ENCODE peak calls at places on chromosomes 5 and 9, in eight cellular contexts. F, B, M, R, C, Q, N and W are unnamed samples.

GRCh38 chr9:134892820-134893420 is 12.3 kb downstream of the FCN2 start:
- DNase-seq in C (no peak), Q (no peak), N (no peak), B (no peak), R (no peak), F (no peak), M (no peak), W (no peak)

GRCh38 chr9:92726971-92727715 is 37.5 kb downstream of the BICD2 start:
- DNase-seq in F (no peak), Q (peak; percentile 55), N (no peak), B (no peak), R (peak; percentile 92), C (peak; percentile 56), M (no peak), W (no peak)

GRCh38 chr9:16320338-16320902 is 550.0 kb downstream of the BNC2 start:
- DNase-seq in C (no peak), F (no peak), M (no peak), N (no peak), B (no peak), R (no peak), Q (no peak), W (no peak)

GRCh38 chr9:136661641-136662325 is 933 bp upstream of the EGFL7 start:
- DNase-seq in R (no peak), N (no peak), C (peak; percentile 57), F (no peak), Q (no peak), B (no peak), M (no peak), W (no peak)

GRCh38 chr5:44388504-44389409 is 463 bp downstream of the FGF10 start:
- DNase-seq in N (no peak), Q (no peak), B (no peak), F (no peak), M (no peak), C (peak; percentile 23), R (no peak), W (no peak)

GRCh38 chr5:177504086-177505056 is 5.3 kb downstream of the DOK3 start:
- DNase-seq in R (no peak), Q (no peak), N (no peak), M (no peak), C (no peak), F (no peak), B (no peak), W (no peak)

GRCh38 chr9:27276182-27277030 is 20.5 kb downstream of the EQTN start:
- DNase-seq in C (no peak), Q (peak; percentile 54), F (no peak), M (peak; percentile 75), R (peak; percentile 18), N (no peak), B (no peak), W (no peak)

GRCh38 chr9:98081477-98082219 is 25.1 kb downstream of the NANS start:
- DNase-seq in Q (peak; percentile 77), R (no peak), C (no peak), N (peak; percentile 17), M (no peak), F (no peak), B (no peak), W (peak; percentile 57)

GRCh38 chr5:92403308-92403707 is 1020.2 kb upstream of the ARRDC3 start:
- DNase-seq in M (peak; percentile 8), C (no peak), N (no peak), R (no peak), F (no peak), B (no peak), Q (no peak), W (no peak)

GRCh38 chr9:126527109-126527825 is 86.5 kb upstream of the LMX1B start:
- DNase-seq in R (no peak), B (no peak), F (no peak), C (no peak), M (no peak), Q (no peak), N (no peak), W (no peak)

GRCh38 chr5:61270510-61271165 is 61.4 kb upstream of the ZSWIM6 start:
- DNase-seq in M (no peak), Q (no peak), R (no peak), N (no peak), F (no peak), C (no peak), B (no peak), W (no peak)

GRCh38 chr5:77906806-77907205 is 130.7 kb upstream of the TBCA start:
- DNase-seq in B (no peak), C (no peak), R (no peak), M (no peak), Q (peak; percentile 82), F (no peak), N (no peak), W (no peak)

GRCh38 chr5:172660974-172661373 is 19.9 kb downstream of the NEURL1B start:
- DNase-seq in F (no peak), M (no peak), R (no peak), B (no peak), N (no peak), C (no peak), Q (no peak), W (no peak)

GRCh38 chr5:43006411-43007202 is 33.5 kb downstream of the ANXA2R start:
- DNase-seq in Q (no peak), N (no peak), C (no peak), F (no peak), M (no peak), R (no peak), B (no peak), W (no peak)

GRCh38 chr5:76808142-76808691 is 10.6 kb upstream of the F2RL1 start:
- DNase-seq in B (no peak), F (no peak), N (no peak), Q (no peak), C (no peak), M (no peak), R (no peak), W (no peak)

GRCh38 chr9:113987526-113987925 is 90.6 kb downstream of the AMBP start:
- DNase-seq in F (no peak), C (no peak), M (no peak), B (no peak), R (no peak), Q (no peak), N (no peak), W (no peak)

GRCh38 chr5:92962752-92963151 is 618.3 kb downstream of the NR2F1-AS1 start:
- DNase-seq in N (no peak), R (no peak), M (no peak), B (no peak), C (peak; percentile 35), F (no peak), Q (no peak), W (no peak)

GRCh38 chr9:1007312-1007711 is 30.9 kb downstream of the DMRT3 start:
- DNase-seq in R (no peak), F (no peak), M (no peak), N (no peak), Q (no peak), C (no peak), B (no peak), W (no peak)